ENCODE peak calls at places on chromosome 18, in four cellular contexts. K is HCT116, T is HepG2, P is K562. M is an unnamed sample.

GRCh38 chr18:8703181-8703638 is 2.1 kb upstream of the MTCL1 start:
- DNase-seq in K (no peak), T (no peak), P (no peak), M (no peak)

GRCh38 chr18:57439617-57439975 is 4.4 kb downstream of the ONECUT2 start:
- DNase-seq in K (no peak), T (no peak), P (no peak), M (no peak)

GRCh38 chr18:55405655-55406373 is 182.2 kb downstream of the TCF4 start:
- DNase-seq in K (no peak), T (no peak), P (peak), M (no peak)

GRCh38 chr18:30486856-30487255 is 555.7 kb downstream of the DSC3 start:
- DNase-seq in K (no peak), T (no peak), P (no peak), M (no peak)

GRCh38 chr18:55232506-55232905 is 273.2 kb upstream of the CCDC68 start:
- DNase-seq in K (no peak), T (no peak), P (no peak), M (no peak)

GRCh38 chr18:70822167-70822566 is 533.3 kb downstream of the SOCS6 start:
- DNase-seq in K (no peak), T (no peak), P (no peak), M (no peak)

GRCh38 chr18:56168049-56168781 is 470.2 kb downstream of the TXNL1 start:
- DNase-seq in K (no peak), T (no peak), P (no peak), M (no peak)

GRCh38 chr18:63155910-63156773 is 163.4 kb downstream of the BCL2 start:
- DNase-seq in K (no peak), T (no peak), P (no peak), M (no peak)

GRCh38 chr18:78739843-78740677 is 239.6 kb upstream of the SALL3 start:
- DNase-seq in K (no peak), T (no peak), P (no peak), M (no peak)

GRCh38 chr18:76875390-76876330 is 53.3 kb downstream of the ZNF236 start:
- DNase-seq in K (peak), T (peak), P (peak), M (peak)

GRCh38 chr18:77271720-77272481 is 22.3 kb downstream of the GALR1 start:
- DNase-seq in K (no peak), T (no peak), P (no peak), M (no peak)

GRCh38 chr18:10353791-10354190 is 100.6 kb upstream of the APCDD1 start:
- DNase-seq in K (no peak), T (no peak), P (no peak), M (no peak)

GRCh38 chr18:28584726-28585125 is 407.8 kb upstream of the CDH2 start:
- DNase-seq in K (peak), T (no peak), P (no peak), M (no peak)

GRCh38 chr18:63788447-63789096 is 13.4 kb downstream of the SERPINB7 start:
- DNase-seq in K (peak), T (no peak), P (no peak), M (peak)

GRCh38 chr18:49074505-49074904 is 123.7 kb upstream of the SMAD7 start:
- DNase-seq in K (no peak), T (no peak), P (no peak), M (no peak)

GRCh38 chr18:79795446-79795845 is 2.3 kb upstream of the KCNG2 start:
- DNase-seq in K (no peak), T (peak), P (no peak), M (no peak)

DNA sequence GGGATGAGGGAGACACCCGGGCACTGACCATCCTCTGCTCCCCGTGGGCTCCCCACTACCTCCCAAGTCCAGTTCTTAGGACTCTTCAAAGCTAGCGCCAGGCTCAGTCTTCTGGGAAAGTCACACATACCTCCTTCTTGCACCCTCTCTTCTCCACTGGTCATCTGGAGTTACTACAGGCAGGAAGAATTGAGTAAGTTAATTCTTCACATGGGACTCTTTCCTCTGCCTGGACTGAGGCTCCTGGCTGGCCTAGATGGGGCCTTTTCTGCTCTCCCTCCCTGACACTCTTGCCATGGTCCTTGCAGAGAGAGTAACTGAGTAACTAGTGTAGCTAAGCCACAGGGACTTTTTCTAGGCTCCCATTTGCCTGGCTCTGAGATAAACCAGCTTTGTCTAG is 96.5 kb upstream of the CELF4 start:
- DNase-seq in K (no peak), T (no peak), P (no peak), M (no peak)
- TF ChIP-seq TCF7L2 in K (no peak), T (no peak), P (no peak), M (no peak)

GRCh38 chr18:26551217-26551708 is 2.9 kb upstream of the KCTD1 start:
- DNase-seq in K (no peak), T (no peak), P (no peak), M (no peak)
- H3K4me3 ChIP-seq in K (no peak), T (no peak), P (no peak), M (no peak)

GRCh38 chr18:69387181-69387580 is 13.5 kb upstream of the DOK6 start:
- DNase-seq in K (no peak), T (no peak), P (no peak), M (no peak)
- TF ChIP-seq TCF7L2 in K (no peak), T (no peak), P (no peak), M (no peak)

GRCh38 chr18:6923220-6923619 is 193.7 kb downstream of the ARHGAP28 start:
- DNase-seq in K (no peak), T (no peak), P (no peak), M (no peak)
- H3K4me3 ChIP-seq in K (no peak), T (no peak), P (no peak), M (no peak)

M was measured in Panc1.